ENCODE peak calls at places on chromosomes 11 and 22, in ten cellular contexts. W, Q, Z, C, T, J, E, S, V and M are unnamed samples.
A peak's percentile ranks its signal among the peaks of the same experiment; 100 is the strongest.

GRCh38 chr22:19811811-19812771 is 42.6 kb downstream of the GNB1L start:
- DNase-seq in V (peak; percentile 30), E (no peak), T (no peak), C (peak; percentile 11), Z (no peak), S (no peak), J (no peak), W (no peak), Q (no peak), M (no peak)

GRCh38 chr22:45425101-45425500 is 11.6 kb downstream of the RIBC2 start:
- DNase-seq in V (no peak), J (no peak), E (no peak), W (no peak), C (no peak), Q (no peak), T (no peak), Z (no peak), S (no peak), M (peak; percentile 50)

GRCh38 chr11:208917-209260 is 1.4 kb downstream of the RIC8A start:
- DNase-seq in Z (no peak), Q (no peak), V (no peak), W (no peak), C (no peak), J (no peak), S (no peak), E (no peak), T (no peak), M (peak; percentile 35)

GRCh38 chr22:19728836-19729235 is 5.5 kb downstream of the GP1BB start:
- DNase-seq in S (no peak), T (no peak), W (no peak), Z (no peak), E (no peak), Q (no peak), J (no peak), C (no peak), V (no peak), M (no peak)

GRCh38 chr11:269146-269890 is 8.9 kb upstream of the NLRP6 start:
- DNase-seq in T (no peak), Q (no peak), S (peak; percentile 40), Z (no peak), V (no peak), E (no peak), C (peak; percentile 36), W (no peak), J (no peak), M (peak; percentile 58)

GRCh38 chr22:43473441-43473840 is 61.6 kb downstream of the MPPED1 start:
- DNase-seq in W (no peak), C (no peak), Q (no peak), S (no peak), Z (no peak), E (no peak), J (no peak), V (no peak), T (no peak), M (no peak)

GRCh38 chr11:65921033-65921555 is 1.9 kb downstream of the DRAP1 start:
- DNase-seq in T (no peak), Q (no peak), J (no peak), S (no peak), W (no peak), V (no peak), E (no peak), C (no peak), Z (no peak), M (no peak)

GRCh38 chr11:65435330-65435931 is 12.8 kb downstream of the NEAT1 start:
- DNase-seq in Z (no peak), S (no peak), C (no peak), T (no peak), J (no peak), V (no peak), E (no peak), W (no peak), Q (no peak), M (no peak)

GRCh38 chr11:77396305-77396704 is 77.6 kb downstream of the PAK1 start:
- DNase-seq in Z (no peak), E (no peak), C (no peak), S (no peak), Q (no peak), V (no peak), W (no peak), J (no peak), T (no peak), M (no peak)

GRCh38 chr11:2213384-2213842 is 41.8 kb upstream of the TH start:
- DNase-seq in S (no peak), C (peak; percentile 14), E (no peak), V (no peak), Z (peak; percentile 43), J (no peak), W (no peak), Q (no peak), T (no peak), M (no peak)

GRCh38 chr11:112412383-112412782 is 151.7 kb upstream of the PLET1 start:
- DNase-seq in Z (no peak), T (no peak), J (no peak), S (no peak), Q (no peak), W (no peak), E (no peak), C (no peak), V (no peak), M (no peak)

GRCh38 chr11:76753950-76754349 is 29.2 kb upstream of the TSKU start:
- DNase-seq in Z (no peak), S (no peak), J (no peak), Q (no peak), C (no peak), W (no peak), T (no peak), V (no peak), E (no peak), M (no peak)

GRCh38 chr11:5923427-5923776 is 18.6 kb upstream of the OR56A3 start:
- DNase-seq in C (no peak), Z (no peak), W (no peak), E (no peak), T (no peak), J (no peak), Q (no peak), S (no peak), V (no peak), M (no peak)

GRCh38 chr11:122852071-122852831 is 14.0 kb downstream of the CRTAM start:
- DNase-seq in W (no peak), T (no peak), E (no peak), Q (no peak), S (no peak), C (no peak), J (no peak), Z (no peak), V (no peak), M (no peak)

GRCh38 chr11:58513747-58514367 is 6.0 kb upstream of the OR5B21 start:
- DNase-seq in E (no peak), W (peak; percentile 56), Z (peak; percentile 76), V (peak; percentile 37), Q (peak; percentile 20), S (no peak), J (peak; percentile 4), T (no peak), C (no peak), M (peak; percentile 63)

GRCh38 chr11:57474017-57474750 is 13.9 kb downstream of the RTN4RL2 start:
- DNase-seq in W (no peak), E (no peak), S (peak; percentile 29), Q (no peak), C (no peak), T (no peak), Z (no peak), J (no peak), V (no peak), M (no peak)

GRCh38 chr11:116832350-116833290 is 2.9 kb downstream of the APOC3 start:
- DNase-seq in S (no peak), T (no peak), C (no peak), Z (no peak), W (no peak), J (no peak), E (no peak), V (no peak), Q (no peak), M (no peak)

GRCh38 chr22:41478891-41479521 is 10.1 kb downstream of the ACO2 start:
- DNase-seq in J (no peak), Z (no peak), V (peak; percentile 63), S (no peak), E (no peak), Q (no peak), W (no peak), C (no peak), T (no peak), M (no peak)

GRCh38 chr22:35310556-35311550 is 11.2 kb downstream of the TOM1 start:
- DNase-seq in S (no peak), E (no peak), Q (no peak), V (no peak), Z (no peak), C (no peak), W (no peak), J (no peak), T (no peak), M (no peak)

GRCh38 chr11:125916683-125917337 is 12.5 kb downstream of the DDX25 start:
- DNase-seq in J (no peak), W (no peak), T (no peak), C (no peak), E (no peak), S (no peak), V (no peak), Z (no peak), Q (no peak), M (no peak)

GRCh38 chr11:108333403-108333899 is 110.6 kb downstream of the ATM start:
- DNase-seq in V (no peak), W (no peak), T (no peak), C (no peak), S (no peak), E (no peak), J (no peak), Z (no peak), Q (no peak), M (no peak)

GRCh38 chr11:111851067-111851466 is 20.3 kb downstream of the ALG9 start:
- DNase-seq in S (no peak), T (no peak), E (no peak), Z (no peak), J (no peak), V (no peak), W (no peak), C (no peak), Q (no peak), M (no peak)

GRCh38 chr11:43639920-43640319 is 40.6 kb upstream of the HSD17B12 start:
- DNase-seq in Z (no peak), S (no peak), V (no peak), Q (no peak), E (no peak), T (no peak), C (no peak), J (no peak), W (no peak), M (no peak)

GRCh38 chr11:114604179-114604813 is 8.7 kb upstream of the NXPE4 start:
- DNase-seq in C (peak; percentile 2), E (no peak), Q (no peak), W (no peak), Z (no peak), S (no peak), V (no peak), J (no peak), T (no peak), M (no peak)